ENCODE peak calls at places on chromosomes 6 and 20, in eight cellular contexts. Y is ovary, F is suprapubic skin, B is heart left ventricle, Q is Peyer's patch, J is A549, R is esophagus squamous epithelium, K is right lobe of liver. U is an unnamed sample.

GRCh38 chr6:113694278-113695077 is 162.7 kb upstream of the MARCKS start:
- DNase-seq in J (peak), Y (no peak), B (no peak), R (no peak), Q (no peak), F (no peak), K (no peak), U (no peak)

GRCh38 chr20:44600758-44601562 is 18.6 kb downstream of the PKIG start:
- DNase-seq in Q (no peak), J (no peak), R (no peak), F (no peak), B (peak), K (no peak), Y (no peak), U (peak)

GRCh38 chr6:1390805-1391511 is 1.6 kb downstream of the FOXF2 start:
- DNase-seq in Y (no peak), F (peak), J (no peak), B (no peak), R (no peak), Q (no peak), K (no peak), U (no peak)

GRCh38 chr6:82951389-82951788 is 114.3 kb downstream of the UBE3D start:
- DNase-seq in J (no peak), K (no peak), Q (no peak), R (no peak), F (no peak), B (no peak), Y (no peak), U (no peak)

GRCh38 chr20:45036044-45036755 is 64.7 kb downstream of the KCNS1 start:
- DNase-seq in F (no peak), Y (no peak), R (no peak), Q (no peak), J (peak), K (no peak), B (no peak), U (peak)

GRCh38 chr6:159357211-159357920 is 188.2 kb downstream of the FNDC1 start:
- DNase-seq in Y (no peak), F (no peak), K (no peak), R (no peak), Q (no peak), B (no peak), J (no peak), U (no peak)

GRCh38 chr20:57656821-57657536 is 36.8 kb upstream of the ZBP1 start:
- DNase-seq in K (no peak), F (peak), Q (peak), B (peak), Y (peak), J (no peak), R (no peak), U (peak)

GRCh38 chr6:28922841-28923317 is 906 bp downstream of the TRIM27 start:
- DNase-seq in R (no peak), Y (no peak), F (no peak), Q (no peak), J (peak), K (no peak), B (peak), U (peak)

GRCh38 chr6:166241974-166242373 is 66.2 kb downstream of the PRR18 start:
- DNase-seq in J (no peak), K (no peak), F (no peak), Q (no peak), R (no peak), Y (no peak), B (no peak), U (no peak)

GRCh38 chr6:99344289-99344688 is 5.2 kb downstream of the FAXC start:
- DNase-seq in Q (no peak), F (no peak), J (no peak), R (no peak), B (no peak), Y (no peak), K (no peak), U (no peak)

GRCh38 chr6:133817460-133818047 is 71.4 kb upstream of the TCF21 start:
- DNase-seq in J (no peak), Y (no peak), Q (no peak), R (no peak), F (no peak), B (no peak), K (no peak), U (no peak)

GRCh38 chr6:44682280-44682679 is 294.8 kb downstream of the CDC5L start:
- DNase-seq in R (no peak), B (no peak), Y (no peak), J (no peak), Q (no peak), K (no peak), F (no peak), U (no peak)

GRCh38 chr6:128712898-128713297 is 170.0 kb upstream of the LAMA2 start:
- DNase-seq in Q (no peak), F (no peak), B (no peak), J (no peak), Y (no peak), R (no peak), K (no peak), U (no peak)

GRCh38 chr6:149081281-149081680 is 236.2 kb upstream of the TAB2 start:
- DNase-seq in B (no peak), K (no peak), Y (no peak), F (no peak), J (no peak), R (no peak), Q (no peak), U (no peak)

GRCh38 chr20:3092611-3093379 is 8.3 kb upstream of the AVP start:
- DNase-seq in Y (no peak), J (no peak), Q (no peak), R (no peak), F (no peak), B (no peak), K (no peak), U (no peak)

GRCh38 chr6:28322661-28323060 is 13.3 kb downstream of the ZSCAN31 start:
- DNase-seq in Y (no peak), J (no peak), R (no peak), F (no peak), Q (no peak), K (no peak), B (no peak), U (no peak)

GRCh38 chr6:82270791-82271392 is 23.3 kb upstream of the IBTK start:
- DNase-seq in F (no peak), K (no peak), Q (no peak), J (peak), R (no peak), Y (no peak), B (no peak), U (no peak)

GRCh38 chr6:41097467-41098090 is 24.8 kb downstream of the NFYA start:
- DNase-seq in J (no peak), Y (no peak), F (no peak), K (no peak), B (no peak), R (no peak), Q (no peak), U (no peak)

GRCh38 chr20:11195899-11196558 is 522.2 kb upstream of the JAG1 start:
- DNase-seq in R (no peak), F (no peak), Y (no peak), K (no peak), J (peak), Q (no peak), B (no peak), U (no peak)

GRCh38 chr6:144481527-144481926 is 196.4 kb downstream of the UTRN start:
- DNase-seq in R (no peak), F (no peak), Y (no peak), K (no peak), B (no peak), Q (no peak), J (no peak), U (no peak)

GRCh38 chr6:101114703-101115102 is 233.6 kb upstream of the ASCC3 start:
- DNase-seq in F (no peak), R (no peak), Y (no peak), K (no peak), J (peak), B (no peak), Q (no peak), U (no peak)

GRCh38 chr6:51028271-51028670 is 209.6 kb downstream of the TFAP2B start:
- DNase-seq in R (no peak), Q (no peak), J (no peak), Y (no peak), B (no peak), K (no peak), F (no peak), U (no peak)

GRCh38 chr20:49999329-49999728 is 16.5 kb downstream of the SNAI1 start:
- DNase-seq in F (no peak), Y (no peak), K (no peak), R (no peak), J (no peak), B (no peak), Q (no peak), U (no peak)

GRCh38 chr6:110331383-110331782 is 26.8 kb downstream of the METTL24 start:
- DNase-seq in K (no peak), B (no peak), R (no peak), Q (no peak), F (no peak), Y (no peak), J (no peak), U (no peak)

GRCh38 chr6:5778317-5778857 is 228.3 kb downstream of the NRN1 start:
- DNase-seq in Y (no peak), J (no peak), B (no peak), R (no peak), K (no peak), F (no peak), Q (no peak), U (no peak)

GRCh38 chr6:161048636-161049035 is 57.1 kb downstream of the MAP3K4 start:
- DNase-seq in B (no peak), Y (no peak), J (no peak), K (no peak), F (no peak), Q (no peak), R (no peak), U (no peak)

GRCh38 chr6:111651185-111652034 is 45.7 kb upstream of the TRAF3IP2 start:
- DNase-seq in Y (no peak), F (no peak), J (no peak), K (no peak), Q (no peak), R (no peak), B (no peak), U (no peak)

GRCh38 chr6:3135668-3136297 is 17.3 kb downstream of the BPHL start:
- DNase-seq in B (no peak), K (no peak), F (no peak), Y (no peak), Q (no peak), R (no peak), J (no peak), U (no peak)

GRCh38 chr6:46410330-46410953 is 80.8 kb downstream of the RCAN2 start:
- DNase-seq in Y (peak), B (no peak), K (no peak), J (no peak), R (no peak), Q (no peak), F (no peak), U (peak)

GRCh38 chr20:25000268-25000801 is 7.8 kb upstream of the APMAP start:
- DNase-seq in R (no peak), Y (peak), Q (peak), J (peak), F (peak), B (peak), K (no peak), U (peak)

GRCh38 chr6:98843274-98844243 is 9.2 kb downstream of the POU3F2 start:
- DNase-seq in F (no peak), J (no peak), Y (no peak), K (no peak), B (no peak), Q (no peak), R (no peak), U (no peak)

GRCh38 chr20:51400051-51400926 is 142.2 kb downstream of the NFATC2 start:
- DNase-seq in B (no peak), Q (no peak), R (peak), K (no peak), Y (no peak), F (no peak), J (no peak), U (peak)

GRCh38 chr6:90819483-90819882 is 232.6 kb upstream of the MAP3K7 start:
- DNase-seq in J (no peak), F (no peak), Q (no peak), K (no peak), B (no peak), R (no peak), Y (no peak), U (no peak)

GRCh38 chr6:5892669-5893068 is 114.1 kb downstream of the NRN1 start:
- DNase-seq in B (no peak), R (no peak), F (no peak), J (no peak), Q (no peak), Y (no peak), K (no peak), U (no peak)

GRCh38 chr6:75689576-75689975 is 59.5 kb upstream of the MYO6 start:
- DNase-seq in J (no peak), Q (no peak), F (no peak), Y (no peak), R (no peak), B (no peak), K (no peak), U (no peak)

GRCh38 chr6:3879194-3879952 is 30.2 kb downstream of the FAM50B start:
- DNase-seq in Y (no peak), J (no peak), B (no peak), R (no peak), Q (no peak), F (no peak), K (no peak), U (no peak)

GRCh38 chr6:39083111-39083702 is 31.8 kb downstream of the SAYSD1 start:
- DNase-seq in F (no peak), J (no peak), Q (no peak), R (no peak), B (no peak), K (no peak), Y (no peak), U (no peak)

GRCh38 chr20:58100731-58101356 is 127.6 kb downstream of the ANKRD60 start:
- DNase-seq in K (no peak), F (no peak), Y (no peak), B (no peak), R (no peak), J (no peak), Q (no peak), U (no peak)

GRCh38 chr6:53361549-53362031 is 12.8 kb upstream of the ELOVL5 start:
- DNase-seq in J (peak), Y (no peak), K (no peak), F (no peak), R (no peak), Q (no peak), B (peak), U (peak)

GRCh38 chr6:53358440-53359087 is 9.8 kb upstream of the ELOVL5 start:
- DNase-seq in R (no peak), Y (no peak), J (no peak), Q (no peak), B (no peak), K (no peak), F (no peak), U (no peak)

GRCh38 chr6:53357576-53358343 is 9.0 kb upstream of the ELOVL5 start:
- DNase-seq in Q (no peak), R (no peak), K (no peak), F (no peak), B (no peak), J (no peak), Y (no peak), U (no peak)

GRCh38 chr6:53359843-53360834 is 11.4 kb upstream of the ELOVL5 start:
- DNase-seq in R (no peak), B (no peak), K (no peak), Q (no peak), Y (no peak), J (peak), F (no peak), U (peak)

DNA sequence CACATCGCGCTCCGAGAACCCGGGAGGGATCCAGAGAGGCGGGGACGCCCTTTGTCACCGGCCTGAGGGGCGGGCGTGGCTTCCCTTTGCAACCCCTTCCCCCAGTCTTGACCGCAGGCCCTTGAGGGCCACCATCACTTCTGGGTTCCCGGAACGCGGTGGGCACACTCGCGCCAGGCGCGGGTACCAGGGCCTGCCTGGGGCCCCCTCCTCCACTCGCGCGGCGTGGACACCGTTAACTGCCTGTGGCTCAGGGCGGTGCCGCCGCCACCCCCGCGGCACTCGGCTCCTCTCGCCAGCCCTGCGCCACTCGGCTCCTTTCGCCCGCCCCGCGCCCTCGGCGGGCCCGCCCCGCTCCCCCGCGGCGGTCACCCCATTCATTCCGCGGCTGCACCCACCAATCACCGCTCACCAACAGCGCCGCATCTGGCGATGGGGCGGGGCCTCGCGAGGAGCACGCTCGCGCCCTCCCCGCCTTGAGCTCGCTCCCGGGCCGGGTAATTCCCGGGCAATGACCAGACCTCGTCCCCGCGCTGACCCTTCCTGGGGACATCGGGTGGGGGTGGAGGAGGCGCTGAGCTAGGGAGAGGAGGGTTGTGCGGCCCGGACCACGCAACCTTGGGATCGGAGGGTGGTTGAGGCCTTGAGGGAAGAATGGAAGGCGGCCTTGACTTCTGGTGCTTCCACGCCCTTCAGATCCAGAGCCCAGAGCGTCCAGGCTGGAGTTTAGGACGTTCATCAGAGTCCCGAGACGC is 10.5 kb upstream of the ELOVL5 start:
- DNase-seq in J (peak), Q (peak), B (peak), K (peak), F (peak), R (peak), Y (peak), U (peak)
- TF ChIP-seq POLR2A in J (peak), Q (peak), B (peak), K (peak), F (peak), R (peak), Y (peak), U (peak)

GRCh38 chr6:13711726-13712484 is at the start of gene RANBP9:
- DNase-seq in J (peak), F (peak), B (peak), K (peak), Y (peak), Q (peak), R (peak), U (peak)
- TF ChIP-seq POLR2A in J (peak), F (peak), B (peak), K (peak), Y (peak), Q (no peak), R (no peak), U (peak)

GRCh38 chr20:53157443-53158408 is 185.6 kb downstream of the TSHZ2 start:
- DNase-seq in B (no peak), Q (peak), R (no peak), F (peak), Y (no peak), J (peak), K (peak), U (peak)
- TF ChIP-seq POLR2A in B (no peak), Q (no peak), R (no peak), F (no peak), Y (no peak), J (no peak), K (no peak), U (no peak)

GRCh38 chr6:12165297-12165696 is 124.9 kb upstream of the EDN1 start:
- DNase-seq in R (no peak), Q (no peak), Y (no peak), K (no peak), F (no peak), J (no peak), B (no peak), U (no peak)
- TF ChIP-seq POLR2A in R (no peak), Q (no peak), Y (no peak), K (no peak), F (no peak), J (no peak), B (no peak), U (no peak)

GRCh38 chr20:18287915-18288747 is at the start of gene ZNF133:
- DNase-seq in R (peak), Q (peak), J (peak), F (peak), K (peak), Y (peak), B (peak), U (peak)
- TF ChIP-seq POLR2A in R (peak), Q (peak), J (peak), F (peak), K (peak), Y (peak), B (peak), U (peak)

DNA sequence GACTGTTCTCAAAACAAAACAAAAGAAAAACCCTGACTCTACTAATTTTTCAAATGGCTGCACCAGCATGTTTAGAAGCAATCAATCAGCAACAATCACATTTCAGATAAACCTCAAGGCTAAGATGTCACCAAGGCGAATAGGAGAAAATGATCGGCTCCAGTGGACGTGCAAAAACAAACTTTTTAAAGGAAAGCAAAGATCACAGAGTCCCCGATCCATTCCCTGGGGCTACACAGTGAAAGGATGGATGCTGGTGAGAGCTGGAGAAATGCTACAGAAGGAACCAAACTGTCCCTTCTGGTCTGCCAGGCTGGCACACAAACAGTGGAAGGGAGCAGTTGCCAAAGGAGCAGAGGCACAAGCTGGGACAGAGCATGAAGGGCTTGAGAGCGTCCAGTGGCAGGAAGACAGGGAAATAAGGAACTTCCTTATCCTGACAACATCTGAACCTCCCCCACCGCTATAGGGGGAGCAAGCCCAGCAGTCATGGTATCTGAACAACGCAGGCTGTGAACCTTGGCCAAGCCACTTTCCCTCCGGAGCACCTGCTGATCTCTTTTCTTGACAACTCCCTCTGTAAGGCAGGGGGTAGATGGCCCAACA is 73.7 kb upstream of the HIVEP1 start:
- DNase-seq in K (no peak), F (no peak), Q (peak), J (no peak), R (no peak), B (no peak), Y (no peak), U (no peak)
- TF ChIP-seq POLR2A in K (no peak), F (no peak), Q (no peak), J (no peak), R (no peak), B (no peak), Y (no peak), U (no peak)

DNA sequence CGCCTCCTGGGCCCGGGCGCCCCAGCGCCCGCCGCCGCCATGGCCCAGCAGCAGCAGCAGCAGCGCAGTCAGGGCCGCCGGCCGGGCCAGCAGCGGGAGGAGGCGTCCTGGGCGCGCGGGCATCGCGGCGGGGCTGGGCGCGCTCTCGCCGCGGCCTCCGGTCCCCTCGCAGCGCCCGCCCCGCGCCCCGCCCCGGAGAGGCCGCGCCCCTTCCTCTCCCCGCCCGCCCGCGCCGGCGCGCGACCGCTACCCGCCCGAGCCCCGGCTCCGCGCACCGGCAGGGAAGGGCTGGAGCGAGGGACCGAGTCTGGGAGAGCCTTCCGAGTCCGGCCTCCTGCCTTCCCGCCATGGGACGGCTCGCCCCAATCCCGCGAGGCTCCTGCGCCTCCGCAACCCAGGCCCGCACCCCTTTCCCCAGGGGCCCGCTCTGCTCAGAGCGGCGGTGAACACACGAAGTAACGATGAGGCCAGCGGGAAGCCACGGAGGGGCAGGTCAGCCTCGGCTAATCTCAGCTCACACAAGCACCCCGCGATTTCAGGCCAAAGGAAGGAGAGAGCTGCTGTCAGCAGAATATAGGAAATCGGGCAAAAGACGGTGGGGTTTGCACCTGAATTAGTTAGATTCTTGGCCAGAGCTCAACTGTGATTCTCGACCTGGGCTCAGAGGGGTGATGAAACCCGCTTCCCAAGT is at the start of gene TXNDC5:
- DNase-seq in J (peak), R (no peak), F (peak), B (peak), Q (peak), K (peak), Y (peak), U (peak)
- TF ChIP-seq POLR2A in J (peak), R (no peak), F (peak), B (peak), Q (peak), K (peak), Y (no peak), U (peak)

GRCh38 chr6:43670623-43670986 is 17.0 kb downstream of the MRPS18A start:
- DNase-seq in Y (no peak), F (no peak), Q (no peak), K (no peak), R (no peak), B (no peak), J (no peak), U (no peak)
- TF ChIP-seq POLR2A in Y (no peak), F (no peak), Q (no peak), K (no peak), R (no peak), B (no peak), J (no peak), U (no peak)